ENCODE peak calls at places on chromosomes 1 and 21, in nine cellular contexts. One of them, this sample, is unnamed. For H3K36me3, the result is how much of the 10 kb centered on the place peaks cover.

GRCh38 chr1:84669831-84670230 is 20.4 kb downstream of the SSX2IP start:
- DNase-seq in PC-9: no peak
- DNase-seq in DND-41: no peak
- DNase-seq in bronchial epithelial cell: peak
- DNase-seq in MM.1S: no peak
- DNase-seq in tibial artery: no peak
- DNase-seq in CD8-positive, alpha-beta T cell: no peak
- DNase-seq in cardiac muscle cell: peak
- DNase-seq in Peyer's patch: no peak
- DNase-seq in this sample: no peak

GRCh38 chr1:81800741-81801031 is at the start of gene ADGRL2:
- DNase-seq in tibial artery: no peak
- DNase-seq in DND-41: no peak
- DNase-seq in cardiac muscle cell: no peak
- DNase-seq in PC-9: no peak
- DNase-seq in Peyer's patch: no peak
- DNase-seq in MM.1S: no peak
- DNase-seq in CD8-positive, alpha-beta T cell: no peak
- DNase-seq in bronchial epithelial cell: no peak
- DNase-seq in this sample: no peak

GRCh38 chr21:32794643-32795042 is 23.1 kb upstream of the PAXBP1 start:
- DNase-seq in PC-9: no peak
- DNase-seq in cardiac muscle cell: peak
- DNase-seq in DND-41: no peak
- DNase-seq in CD8-positive, alpha-beta T cell: no peak
- DNase-seq in tibial artery: no peak
- DNase-seq in MM.1S: no peak
- DNase-seq in Peyer's patch: no peak
- DNase-seq in bronchial epithelial cell: no peak
- DNase-seq in this sample: no peak

GRCh38 chr1:151710187-151710586 is 6.4 kb downstream of the CELF3 start:
- DNase-seq in DND-41: peak
- DNase-seq in CD8-positive, alpha-beta T cell: no peak
- DNase-seq in Peyer's patch: no peak
- DNase-seq in PC-9: peak
- DNase-seq in cardiac muscle cell: peak
- DNase-seq in tibial artery: no peak
- DNase-seq in MM.1S: no peak
- DNase-seq in bronchial epithelial cell: peak
- DNase-seq in this sample: peak

GRCh38 chr1:234692961-234693360 is 83.0 kb upstream of the IRF2BP2 start:
- DNase-seq in Peyer's patch: no peak
- DNase-seq in PC-9: no peak
- DNase-seq in cardiac muscle cell: no peak
- DNase-seq in CD8-positive, alpha-beta T cell: no peak
- DNase-seq in bronchial epithelial cell: no peak
- DNase-seq in tibial artery: no peak
- DNase-seq in MM.1S: no peak
- DNase-seq in DND-41: no peak
- DNase-seq in this sample: no peak

GRCh38 chr1:184031127-184032107 is 6.1 kb downstream of the COLGALT2 start:
- DNase-seq in tibial artery: no peak
- DNase-seq in DND-41: no peak
- DNase-seq in Peyer's patch: no peak
- DNase-seq in PC-9: no peak
- DNase-seq in cardiac muscle cell: no peak
- DNase-seq in bronchial epithelial cell: no peak
- DNase-seq in MM.1S: no peak
- DNase-seq in CD8-positive, alpha-beta T cell: no peak
- DNase-seq in this sample: no peak

GRCh38 chr1:94927405-94928175 is 680 bp upstream of the CNN3 start:
- DNase-seq in CD8-positive, alpha-beta T cell: no peak
- DNase-seq in DND-41: no peak
- DNase-seq in cardiac muscle cell: peak
- DNase-seq in bronchial epithelial cell: no peak
- DNase-seq in tibial artery: peak
- DNase-seq in PC-9: no peak
- DNase-seq in Peyer's patch: peak
- DNase-seq in MM.1S: no peak
- DNase-seq in this sample: peak

GRCh38 chr1:155761746-155762400 is 73.0 kb downstream of the DAP3 start:
- DNase-seq in cardiac muscle cell: peak
- DNase-seq in CD8-positive, alpha-beta T cell: no peak
- DNase-seq in bronchial epithelial cell: no peak
- DNase-seq in tibial artery: no peak
- DNase-seq in Peyer's patch: peak
- DNase-seq in DND-41: no peak
- DNase-seq in PC-9: no peak
- DNase-seq in MM.1S: no peak
- DNase-seq in this sample: no peak

GRCh38 chr1:54803761-54804470 is 2.8 kb upstream of the TTC22 start:
- DNase-seq in bronchial epithelial cell: no peak
- DNase-seq in cardiac muscle cell: peak
- DNase-seq in CD8-positive, alpha-beta T cell: no peak
- DNase-seq in PC-9: peak
- DNase-seq in DND-41: no peak
- DNase-seq in Peyer's patch: peak
- DNase-seq in tibial artery: peak
- DNase-seq in MM.1S: no peak
- DNase-seq in this sample: no peak

GRCh38 chr1:29453502-29454240 is 217.3 kb downstream of the PTPRU start:
- DNase-seq in cardiac muscle cell: peak
- DNase-seq in PC-9: peak
- DNase-seq in Peyer's patch: no peak
- DNase-seq in tibial artery: no peak
- DNase-seq in CD8-positive, alpha-beta T cell: no peak
- DNase-seq in bronchial epithelial cell: peak
- DNase-seq in DND-41: peak
- DNase-seq in MM.1S: peak
- DNase-seq in this sample: peak

GRCh38 chr21:22965455-22966125 is 1967.4 kb downstream of the NCAM2 start:
- DNase-seq in tibial artery: no peak
- DNase-seq in bronchial epithelial cell: no peak
- DNase-seq in cardiac muscle cell: no peak
- DNase-seq in DND-41: no peak
- DNase-seq in CD8-positive, alpha-beta T cell: no peak
- DNase-seq in MM.1S: no peak
- DNase-seq in PC-9: no peak
- DNase-seq in Peyer's patch: no peak
- DNase-seq in this sample: no peak

GRCh38 chr1:46394872-46395465 is 852 bp downstream of the FAAH start:
- DNase-seq in tibial artery: no peak
- DNase-seq in bronchial epithelial cell: no peak
- DNase-seq in PC-9: no peak
- DNase-seq in DND-41: no peak
- DNase-seq in MM.1S: peak
- DNase-seq in Peyer's patch: no peak
- DNase-seq in cardiac muscle cell: no peak
- DNase-seq in CD8-positive, alpha-beta T cell: no peak
- DNase-seq in this sample: no peak

GRCh38 chr1:112544753-112545152 is 36.0 kb downstream of the WNT2B start:
- DNase-seq in Peyer's patch: no peak
- DNase-seq in PC-9: no peak
- DNase-seq in cardiac muscle cell: peak
- DNase-seq in CD8-positive, alpha-beta T cell: no peak
- DNase-seq in tibial artery: no peak
- DNase-seq in bronchial epithelial cell: peak
- DNase-seq in DND-41: no peak
- DNase-seq in MM.1S: no peak
- DNase-seq in this sample: peak

GRCh38 chr1:46284597-46285564 is 18.5 kb downstream of the LRRC41 start:
- DNase-seq in DND-41: peak
- DNase-seq in PC-9: no peak
- DNase-seq in CD8-positive, alpha-beta T cell: no peak
- DNase-seq in MM.1S: no peak
- DNase-seq in Peyer's patch: no peak
- DNase-seq in bronchial epithelial cell: no peak
- DNase-seq in tibial artery: no peak
- DNase-seq in cardiac muscle cell: no peak
- DNase-seq in this sample: no peak

GRCh38 chr1:92483442-92484170 is 3.1 kb downstream of the GFI1 start:
- DNase-seq in bronchial epithelial cell: no peak
- DNase-seq in MM.1S: peak
- DNase-seq in Peyer's patch: peak
- DNase-seq in CD8-positive, alpha-beta T cell: peak
- DNase-seq in DND-41: peak
- DNase-seq in tibial artery: no peak
- DNase-seq in cardiac muscle cell: no peak
- DNase-seq in PC-9: peak
- DNase-seq in this sample: no peak

GRCh38 chr1:43803105-43803504 is 95.8 kb downstream of the ST3GAL3 start:
- DNase-seq in tibial artery: no peak
- DNase-seq in DND-41: no peak
- DNase-seq in MM.1S: no peak
- DNase-seq in cardiac muscle cell: no peak
- DNase-seq in PC-9: no peak
- DNase-seq in Peyer's patch: no peak
- DNase-seq in CD8-positive, alpha-beta T cell: no peak
- DNase-seq in bronchial epithelial cell: no peak
- DNase-seq in this sample: no peak

GRCh38 chr1:43804569-43804968 is 97.2 kb downstream of the ST3GAL3 start:
- DNase-seq in DND-41: no peak
- DNase-seq in CD8-positive, alpha-beta T cell: no peak
- DNase-seq in bronchial epithelial cell: no peak
- DNase-seq in cardiac muscle cell: no peak
- DNase-seq in Peyer's patch: no peak
- DNase-seq in tibial artery: no peak
- DNase-seq in PC-9: no peak
- DNase-seq in MM.1S: no peak
- DNase-seq in this sample: no peak

GRCh38 chr1:43805340-43805739 is 98.0 kb downstream of the ST3GAL3 start:
- DNase-seq in MM.1S: no peak
- DNase-seq in Peyer's patch: no peak
- DNase-seq in cardiac muscle cell: no peak
- DNase-seq in bronchial epithelial cell: no peak
- DNase-seq in DND-41: no peak
- DNase-seq in CD8-positive, alpha-beta T cell: no peak
- DNase-seq in PC-9: no peak
- DNase-seq in tibial artery: no peak
- DNase-seq in this sample: no peak

GRCh38 chr1:43802356-43802755 is 95.0 kb downstream of the ST3GAL3 start:
- DNase-seq in PC-9: no peak
- DNase-seq in tibial artery: no peak
- DNase-seq in cardiac muscle cell: no peak
- DNase-seq in CD8-positive, alpha-beta T cell: no peak
- DNase-seq in Peyer's patch: no peak
- DNase-seq in bronchial epithelial cell: no peak
- DNase-seq in MM.1S: no peak
- DNase-seq in DND-41: no peak
- DNase-seq in this sample: no peak

GRCh38 chr1:43803646-43804045 is 96.3 kb downstream of the ST3GAL3 start:
- DNase-seq in tibial artery: no peak
- DNase-seq in DND-41: no peak
- DNase-seq in Peyer's patch: no peak
- DNase-seq in PC-9: no peak
- DNase-seq in CD8-positive, alpha-beta T cell: no peak
- DNase-seq in bronchial epithelial cell: no peak
- DNase-seq in MM.1S: no peak
- DNase-seq in cardiac muscle cell: no peak
- DNase-seq in this sample: no peak
- H3K4me3 ChIP-seq in tibial artery: no peak
- H3K4me3 ChIP-seq in DND-41: no peak
- H3K4me3 ChIP-seq in Peyer's patch: no peak
- H3K4me3 ChIP-seq in PC-9: no peak
- H3K4me3 ChIP-seq in CD8-positive, alpha-beta T cell: no peak
- H3K4me3 ChIP-seq in bronchial epithelial cell: no peak
- H3K4me3 ChIP-seq in MM.1S: no peak
- H3K4me3 ChIP-seq in cardiac muscle cell: no peak
- H3K4me3 ChIP-seq in this sample: no peak

GRCh38 chr1:39753132-39754025 is 14.7 kb downstream of the PPIE start:
- DNase-seq in PC-9: no peak
- DNase-seq in DND-41: no peak
- DNase-seq in Peyer's patch: no peak
- DNase-seq in MM.1S: no peak
- DNase-seq in tibial artery: no peak
- DNase-seq in CD8-positive, alpha-beta T cell: no peak
- DNase-seq in cardiac muscle cell: no peak
- DNase-seq in bronchial epithelial cell: no peak
- DNase-seq in this sample: no peak
- H3K36me3 ChIP-seq in PC-9: under half
- H3K36me3 ChIP-seq in DND-41: half or more
- H3K36me3 ChIP-seq in Peyer's patch: half or more
- H3K36me3 ChIP-seq in MM.1S: under half
- H3K36me3 ChIP-seq in tibial artery: half or more
- H3K36me3 ChIP-seq in CD8-positive, alpha-beta T cell: half or more
- H3K36me3 ChIP-seq in cardiac muscle cell: under half
- H3K36me3 ChIP-seq in bronchial epithelial cell: under half
- H3K36me3 ChIP-seq in this sample: half or more

DNA sequence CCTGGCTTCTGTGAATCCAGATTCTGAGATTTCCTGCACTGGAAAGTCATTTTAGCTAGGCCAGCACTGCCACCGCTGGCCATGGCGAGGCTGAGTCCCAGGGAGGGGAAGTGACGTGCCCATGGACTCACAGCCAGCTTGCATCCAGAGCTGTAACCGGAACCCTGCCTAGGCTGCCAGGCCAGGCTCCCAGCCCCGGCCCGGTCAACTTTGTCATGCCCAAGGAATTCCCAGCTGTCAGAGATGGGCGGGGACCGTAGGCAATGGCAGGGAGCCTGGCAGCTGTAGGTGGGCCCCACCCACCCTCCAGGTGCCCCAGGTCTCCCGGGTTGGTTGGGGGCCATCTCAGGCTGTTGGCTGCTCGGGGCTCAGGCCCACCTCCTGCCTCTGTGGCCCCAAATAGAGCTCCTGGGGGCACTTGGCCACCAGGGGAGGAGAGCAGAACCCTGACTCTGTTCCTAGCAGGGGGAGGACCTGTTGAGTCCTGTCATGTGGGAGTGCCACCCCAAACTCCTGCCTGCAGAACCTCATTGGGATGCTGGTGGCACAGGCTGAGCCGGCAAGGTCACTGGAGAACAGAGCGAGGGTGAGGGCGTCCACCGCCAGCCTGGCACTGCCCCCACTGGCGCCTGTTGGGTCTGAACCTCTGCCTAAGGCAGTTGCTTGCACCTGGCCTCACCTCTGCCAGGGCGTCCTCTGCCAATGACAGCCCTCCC is 57.8 kb downstream of the FOXO6 start:
- DNase-seq in tibial artery: peak
- DNase-seq in Peyer's patch: peak
- DNase-seq in MM.1S: no peak
- DNase-seq in bronchial epithelial cell: peak
- DNase-seq in cardiac muscle cell: peak
- DNase-seq in PC-9: peak
- DNase-seq in DND-41: no peak
- DNase-seq in CD8-positive, alpha-beta T cell: no peak
- DNase-seq in this sample: peak
- TF ChIP-seq CTCF in tibial artery: no peak
- TF ChIP-seq CTCF in Peyer's patch: no peak
- TF ChIP-seq CTCF in MM.1S: no peak
- TF ChIP-seq CTCF in bronchial epithelial cell: peak
- TF ChIP-seq CTCF in cardiac muscle cell: peak
- TF ChIP-seq CTCF in PC-9: peak
- TF ChIP-seq CTCF in DND-41: no peak
- TF ChIP-seq CTCF in CD8-positive, alpha-beta T cell: no peak
- TF ChIP-seq CTCF in this sample: peak

DNA sequence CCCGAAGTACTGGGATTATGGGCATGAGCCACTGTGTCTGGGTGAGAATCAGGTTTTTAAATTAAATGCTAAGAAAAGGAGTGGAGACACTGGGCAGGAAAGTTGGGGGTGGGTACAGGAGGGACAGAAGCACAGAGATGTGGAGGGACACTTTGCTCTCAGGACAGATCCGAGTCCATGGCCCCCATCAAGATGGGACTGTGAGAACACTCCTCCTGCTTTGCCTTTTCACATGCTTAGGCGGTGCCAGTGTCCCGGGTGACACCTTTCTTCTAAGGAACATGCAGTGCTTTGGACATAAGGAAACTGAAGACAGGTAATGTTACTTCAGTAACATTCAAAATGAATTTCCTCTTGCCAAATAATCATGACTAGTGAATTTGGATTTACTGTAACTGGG is 16.7 kb downstream of the SLC25A33 start:
- DNase-seq in CD8-positive, alpha-beta T cell: no peak
- DNase-seq in PC-9: no peak
- DNase-seq in DND-41: no peak
- DNase-seq in MM.1S: no peak
- DNase-seq in bronchial epithelial cell: no peak
- DNase-seq in cardiac muscle cell: no peak
- DNase-seq in Peyer's patch: no peak
- DNase-seq in tibial artery: no peak
- DNase-seq in this sample: no peak
- H3K4me3 ChIP-seq in CD8-positive, alpha-beta T cell: no peak
- H3K4me3 ChIP-seq in PC-9: no peak
- H3K4me3 ChIP-seq in DND-41: no peak
- H3K4me3 ChIP-seq in MM.1S: no peak
- H3K4me3 ChIP-seq in bronchial epithelial cell: no peak
- H3K4me3 ChIP-seq in cardiac muscle cell: no peak
- H3K4me3 ChIP-seq in Peyer's patch: no peak
- H3K4me3 ChIP-seq in tibial artery: no peak
- H3K4me3 ChIP-seq in this sample: no peak